ENCODE peak calls at places on chromosomes 16 and 17, in nine cellular contexts. S is transverse colon, K is A549, E is K562, Y is tibial nerve, P is esophagus muscularis mucosa, D is stomach, I is GM12878, A is SK-N-SH. W is an unnamed sample.

GRCh38 chr17:38871247-38871991 is 1.6 kb downstream of the LASP1 start:
- DNase-seq in K (peak; percentile 94), Y (peak; percentile 77), A (no peak), D (peak; percentile 76), S (peak; percentile 91), P (peak; percentile 94), E (peak; percentile 97), I (peak; percentile 45), W (peak; percentile 71)

GRCh38 chr17:75011788-75012319 is 616 bp upstream of the MRPL58 start:
- DNase-seq in E (no peak), K (no peak), S (peak; percentile 70), P (no peak), I (no peak), Y (peak; percentile 70), D (peak; percentile 75), A (peak; percentile 77), W (peak; percentile 62)

GRCh38 chr16:69937465-69937951 is 13.6 kb upstream of the CLEC18A start:
- DNase-seq in A (peak; percentile 65), D (no peak), I (no peak), E (peak; percentile 30), S (no peak), Y (no peak), P (no peak), K (peak; percentile 72), W (no peak)

GRCh38 chr16:89557936-89558490 is 2.5 kb upstream of the RPL13 start:
- DNase-seq in I (no peak), K (no peak), D (no peak), E (no peak), S (no peak), A (no peak), Y (no peak), P (no peak), W (no peak)

GRCh38 chr17:4003501-4004421 is 39.5 kb upstream of the ATP2A3 start:
- DNase-seq in E (no peak), S (peak; percentile 79), P (no peak), K (no peak), Y (no peak), I (no peak), A (peak; percentile 49), D (peak; percentile 81), W (no peak)

GRCh38 chr16:53814791-53815190 is 110.8 kb downstream of the FTO start:
- DNase-seq in I (no peak), Y (no peak), K (no peak), E (no peak), P (no peak), D (no peak), S (no peak), A (no peak), W (no peak)

GRCh38 chr16:6104423-6104822 is 1006.8 kb upstream of the EEF2KMT start:
- DNase-seq in P (no peak), I (no peak), D (no peak), E (no peak), A (no peak), S (no peak), Y (no peak), K (no peak), W (no peak)

GRCh38 chr17:66494023-66494803 is 191.8 kb downstream of the PRKCA start:
- DNase-seq in E (peak; percentile 73), I (no peak), A (no peak), P (no peak), Y (no peak), S (no peak), D (no peak), K (peak; percentile 65), W (no peak)

GRCh38 chr16:25011891-25012499 is 3.2 kb downstream of the ARHGAP17 start:
- DNase-seq in A (no peak), S (no peak), K (peak; percentile 20), D (no peak), E (no peak), P (no peak), Y (no peak), I (no peak), W (no peak)

DNA sequence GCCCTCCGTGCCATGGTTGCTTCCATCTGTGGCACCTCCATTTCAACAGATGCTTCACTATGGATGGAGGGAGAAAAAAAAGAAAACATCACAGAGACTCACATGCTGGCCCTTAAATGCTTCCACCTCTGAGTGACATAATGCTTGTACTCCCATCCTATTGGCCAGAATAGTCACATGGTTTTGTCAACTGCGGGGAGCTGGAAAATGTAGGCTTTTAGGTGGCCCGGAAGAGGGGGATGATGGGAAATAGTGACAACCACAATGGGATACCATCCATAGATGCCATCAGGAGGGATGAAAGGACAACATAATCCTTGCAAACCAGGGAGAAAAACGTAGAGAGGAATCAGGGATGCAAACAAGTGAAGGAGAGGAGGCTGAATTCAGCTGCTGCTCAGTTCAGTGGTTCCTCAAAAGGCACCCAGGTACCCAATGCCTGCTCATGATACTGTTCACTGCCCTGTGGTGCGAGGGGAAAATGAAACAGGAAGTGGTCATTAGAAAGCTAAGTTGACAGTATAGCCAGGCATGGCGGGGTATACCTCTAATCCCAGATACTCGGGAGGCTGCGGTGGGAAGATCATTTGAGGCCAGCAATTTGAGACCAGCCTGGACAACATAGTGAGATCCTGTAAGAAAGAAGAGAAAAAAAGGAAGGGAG is 13.4 kb upstream of the ERCC4 start:
- DNase-seq in S (no peak), Y (no peak), D (no peak), I (no peak), A (no peak), E (no peak), P (peak; percentile 72), K (peak; percentile 26), W (no peak)
- TF ChIP-seq EP300 in S (no peak), Y (no peak), D (no peak), I (no peak), A (no peak), E (no peak), P (no peak), K (no peak), W (no peak)

DNA sequence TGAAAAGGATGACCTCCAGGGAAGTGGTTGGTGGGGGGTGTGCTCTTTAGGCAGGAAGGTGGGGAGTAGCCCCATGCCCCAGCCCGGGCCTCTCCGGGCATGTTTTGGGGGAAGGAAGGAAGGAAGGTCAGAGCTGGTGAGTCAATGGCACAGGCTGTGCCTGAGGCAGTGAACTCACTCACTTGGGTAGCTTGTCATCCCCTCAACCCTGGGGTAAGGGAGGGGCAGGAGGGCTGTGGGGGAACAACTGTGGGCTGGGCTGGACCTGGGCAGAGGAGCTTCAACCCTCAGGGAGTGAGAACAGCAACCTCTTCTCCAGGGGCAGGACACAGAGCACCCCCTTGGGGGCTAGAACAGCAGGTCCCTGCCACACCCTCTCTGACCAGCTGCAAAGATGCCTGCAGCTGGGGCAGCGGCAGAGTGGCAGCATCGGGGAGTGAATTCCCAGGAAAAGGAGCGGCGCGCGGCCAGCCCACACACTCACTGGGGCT is 6.3 kb downstream of the CSF3 start:
- DNase-seq in I (no peak), D (no peak), E (no peak), Y (no peak), P (no peak), S (no peak), A (no peak), K (peak; percentile 56), W (peak; percentile 43)
- TF ChIP-seq CTCF in I (no peak), D (no peak), E (no peak), Y (no peak), P (no peak), S (no peak), A (no peak), K (no peak), W (no peak)

GRCh38 chr16:50065624-50066481 is at the start of gene HEATR3:
- DNase-seq in D (peak; percentile 95), E (peak; percentile 95), S (peak; percentile 96), P (peak; percentile 96), K (peak; percentile 95), A (peak; percentile 97), Y (peak; percentile 84), I (peak; percentile 82), W (peak; percentile 97)

GRCh38 chr16:50069060-50069459 is 3.3 kb downstream of the HEATR3 start:
- DNase-seq in Y (no peak), D (no peak), A (no peak), I (no peak), P (no peak), K (no peak), E (no peak), S (no peak), W (no peak)

GRCh38 chr16:50066482-50067289 is 916 bp downstream of the HEATR3 start:
- DNase-seq in K (no peak), Y (no peak), A (no peak), D (no peak), P (no peak), I (no peak), E (no peak), S (no peak), W (no peak)

GRCh38 chr16:50068550-50068949 is 2.8 kb downstream of the HEATR3 start:
- DNase-seq in Y (no peak), D (no peak), A (no peak), S (no peak), K (no peak), E (no peak), I (no peak), P (no peak), W (no peak)

DNA sequence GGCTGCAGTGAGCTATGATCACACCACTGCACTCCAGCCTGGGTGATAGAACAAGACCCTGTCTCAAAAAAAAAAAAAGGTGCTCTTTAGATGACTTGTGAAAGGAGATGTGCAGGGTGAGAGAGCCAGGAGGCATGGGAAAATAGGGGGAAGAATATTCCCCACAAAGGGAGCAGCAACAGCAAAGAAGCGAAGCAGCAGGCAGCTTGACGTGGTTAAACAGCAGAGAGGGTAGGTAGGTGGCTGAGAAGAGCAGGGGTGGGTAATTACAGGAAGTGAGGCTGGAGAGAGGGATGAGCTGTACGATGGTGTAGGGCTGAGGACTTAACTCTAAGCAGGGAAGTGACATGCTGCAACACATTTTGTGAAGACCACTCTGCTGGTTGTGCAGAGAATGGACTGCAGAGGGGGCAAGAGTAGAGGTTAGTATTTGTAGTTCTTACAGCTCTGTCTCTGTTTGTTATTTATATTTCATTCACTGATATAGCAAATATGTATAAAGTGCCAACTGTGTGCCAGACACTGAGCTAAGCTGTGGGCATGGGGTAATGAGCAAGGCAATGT is 1.6 kb downstream of the HEATR3 start:
- DNase-seq in I (no peak), Y (peak; percentile 18), K (peak; percentile 45), S (no peak), A (peak; percentile 53), E (peak; percentile 50), P (no peak), D (no peak), W (peak; percentile 13)
- H3K4me1 ChIP-seq in I (peaks cover 15% of the 10 kb centered on the region), Y (peaks cover 24% of the 10 kb centered on the region), K (peaks cover 16% of the 10 kb centered on the region), S (peaks cover 19% of the 10 kb centered on the region), A (peaks cover 12% of the 10 kb centered on the region), E (peaks cover 20% of the 10 kb centered on the region), P (peaks cover 20% of the 10 kb centered on the region), D (peaks cover 26% of the 10 kb centered on the region), W (peaks cover 1% of the 10 kb centered on the region)

DNA sequence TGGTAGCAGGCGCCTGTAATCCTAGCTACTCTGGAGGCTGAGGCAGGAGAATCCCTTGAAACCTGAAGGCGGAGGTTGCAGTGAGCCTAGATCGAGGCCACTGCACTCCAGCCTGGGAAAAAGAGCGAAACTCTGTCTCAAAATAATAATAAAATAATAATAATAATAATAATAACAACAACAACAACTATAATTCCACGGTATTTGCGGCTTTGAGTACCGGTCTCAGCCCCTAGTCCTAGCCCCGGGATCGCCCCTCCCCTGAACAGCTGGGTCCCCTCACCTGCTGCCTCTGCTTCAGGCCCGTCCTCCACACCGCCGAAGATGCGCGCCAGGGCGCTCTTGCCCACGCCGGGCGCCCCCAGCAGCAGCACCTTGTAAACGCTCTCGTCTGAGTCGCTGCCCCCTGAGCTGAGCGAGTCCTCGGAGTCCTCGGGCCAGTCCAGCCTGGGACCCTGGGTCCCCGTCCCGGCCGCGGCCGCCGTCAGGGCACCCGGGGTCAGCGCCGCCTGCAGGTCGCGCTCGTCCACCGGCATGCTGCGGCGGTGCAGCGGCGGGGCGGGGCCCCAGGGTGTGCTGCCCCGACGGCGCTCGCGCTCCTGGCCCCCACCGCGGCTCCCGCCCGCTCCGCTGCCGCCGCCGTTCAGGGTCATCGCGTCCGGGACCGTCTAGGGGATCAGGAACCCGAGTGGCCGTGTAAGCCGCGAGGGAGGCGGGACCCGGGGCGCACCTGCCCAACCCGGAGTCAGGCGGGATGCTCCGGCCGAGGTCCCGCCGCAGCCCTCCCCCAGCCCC is 611 bp downstream of the RRAD start:
- DNase-seq in A (peak; percentile 94), P (no peak), S (peak; percentile 67), D (peak; percentile 49), K (no peak), E (peak; percentile 62), Y (no peak), I (no peak), W (peak; percentile 55)
- TF ChIP-seq EP300 in A (no peak), P (no peak), S (no peak), D (no peak), K (no peak), E (no peak), Y (no peak), I (no peak), W (no peak)

W was measured in ovary.